ENCODE peak calls at places on chromosomes 2 and 18, in four cellular contexts. G is stimulated activated CD8-positive, alpha-beta memory T cell treated with anti-CD3 and anti-CD28 coated beads, Interleukin-7, amount 100 ng/mL, for 24 hours; J is stimulated activated CD4-positive, alpha-beta T cell treated with anti-CD3 and anti-CD28 coated beads, Interleukin-2, amount 100 ng/mL, for 48 hours; Z is HCEC 1CT. V is an unnamed sample.

GRCh38 chr2:17252258-17252657 is 266.0 kb downstream of the RAD51AP2 start:
- DNase-seq in Z (peak; percentile 45), J (no peak), G (no peak), V (no peak)

GRCh38 chr2:227280895-227281294 is 44.2 kb upstream of the MFF start:
- DNase-seq in G (no peak), Z (no peak), J (no peak), V (peak; percentile 18)

GRCh38 chr2:70596293-70596692 is 42.7 kb upstream of the TGFA start:
- DNase-seq in J (no peak), Z (no peak), G (no peak), V (no peak)

GRCh38 chr2:18910843-18911242 is 321.5 kb upstream of the NT5C1B start:
- DNase-seq in G (no peak), J (no peak), Z (peak; percentile 86), V (peak; percentile 88)

GRCh38 chr2:30694286-30695055 is 112.8 kb downstream of the CAPN13 start:
- DNase-seq in J (no peak), Z (no peak), G (no peak), V (no peak)

GRCh38 chr2:65354773-65355172 is 77.6 kb downstream of the SPRED2 start:
- DNase-seq in Z (no peak), J (no peak), G (no peak), V (no peak)

GRCh38 chr2:109264595-109265328 is 135.8 kb downstream of the SH3RF3 start:
- DNase-seq in Z (no peak), J (no peak), G (no peak), V (peak; percentile 66)

GRCh38 chr2:134135793-134136192 is 118.1 kb upstream of the MGAT5 start:
- DNase-seq in G (no peak), J (no peak), Z (no peak), V (no peak)

GRCh38 chr2:175366814-175367213 is 185.3 kb upstream of the ATP5MC3 start:
- DNase-seq in J (peak; percentile 3), Z (peak; percentile 41), G (no peak), V (peak; percentile 32)

GRCh38 chr2:41595235-41595634 is 452.6 kb upstream of the PKDCC start:
- DNase-seq in G (no peak), J (no peak), Z (peak; percentile 68), V (peak; percentile 35)

GRCh38 chr18:62784966-62785413 is 69.6 kb downstream of the PHLPP1 start:
- DNase-seq in G (no peak), Z (peak; percentile 72), J (no peak), V (peak; percentile 52)

GRCh38 chr2:37831081-37831780 is 93.9 kb upstream of the RMDN2 start:
- DNase-seq in G (no peak), J (no peak), Z (no peak), V (no peak)

GRCh38 chr2:20596973-20597867 is 53.7 kb downstream of the HS1BP3 start:
- DNase-seq in Z (peak; percentile 77), G (no peak), J (no peak), V (peak; percentile 86)

GRCh38 chr18:48264508-48264907 is 144.7 kb downstream of the ZBTB7C start:
- DNase-seq in J (no peak), Z (no peak), G (no peak), V (no peak)

GRCh38 chr18:46199515-46200147 is 95.4 kb downstream of the HAUS1 start:
- DNase-seq in J (no peak), Z (peak; percentile 72), G (no peak), V (peak; percentile 69)

GRCh38 chr18:62334110-62334509 is 9.0 kb downstream of the TNFRSF11A start:
- DNase-seq in Z (peak; percentile 36), G (no peak), J (no peak), V (peak; percentile 49)

GRCh38 chr2:231228223-231228622 is 29.8 kb downstream of the ARMC9 start:
- DNase-seq in G (no peak), Z (no peak), J (no peak), V (no peak)

GRCh38 chr2:172445851-172446250 is 18.5 kb downstream of the ITGA6 start:
- DNase-seq in J (no peak), Z (no peak), G (no peak), V (peak; percentile 45)

V was measured in foreskin fibroblast.